ENCODE peak calls at places on chromosomes 4 and X, in nine cellular contexts. One of them, this sample, is unnamed.

GRCh38 chr4:106312997-106313522 is 2.9 kb downstream of the TBCK start:
- DNase-seq in aorta: no peak
- DNase-seq in HT1080: no peak
- DNase-seq in amygdala: no peak
- DNase-seq in brain microvascular endothelial cell: no peak
- DNase-seq in islet precursor cell: no peak
- DNase-seq in stimulated activated CD4-positive, alpha-beta T cell treated with anti-CD3 and anti-CD28 coated beads, Interleukin-4, amount 100 ng/mL, for 24 hours: no peak
- DNase-seq in A549: no peak
- DNase-seq in osteocyte: no peak
- DNase-seq in this sample: no peak

GRCh38 chr4:113974467-113974866 is 5.0 kb downstream of the ARSJ start:
- DNase-seq in stimulated activated CD4-positive, alpha-beta T cell treated with anti-CD3 and anti-CD28 coated beads, Interleukin-4, amount 100 ng/mL, for 24 hours: no peak
- DNase-seq in osteocyte: no peak
- DNase-seq in aorta: no peak
- DNase-seq in A549: no peak
- DNase-seq in amygdala: no peak
- DNase-seq in islet precursor cell: no peak
- DNase-seq in HT1080: no peak
- DNase-seq in brain microvascular endothelial cell: no peak
- DNase-seq in this sample: no peak

GRCh38 chr4:2330119-2331042 is 68.5 kb upstream of the MXD4 start:
- DNase-seq in aorta: no peak
- DNase-seq in HT1080: peak
- DNase-seq in islet precursor cell: no peak
- DNase-seq in osteocyte: peak
- DNase-seq in stimulated activated CD4-positive, alpha-beta T cell treated with anti-CD3 and anti-CD28 coated beads, Interleukin-4, amount 100 ng/mL, for 24 hours: no peak
- DNase-seq in brain microvascular endothelial cell: peak
- DNase-seq in amygdala: no peak
- DNase-seq in A549: peak
- DNase-seq in this sample: no peak

GRCh38 chrX:119503484-119503861 is 35.2 kb downstream of the SLC25A5 start:
- DNase-seq in islet precursor cell: peak
- DNase-seq in osteocyte: no peak
- DNase-seq in brain microvascular endothelial cell: peak
- DNase-seq in A549: no peak
- DNase-seq in amygdala: no peak
- DNase-seq in stimulated activated CD4-positive, alpha-beta T cell treated with anti-CD3 and anti-CD28 coated beads, Interleukin-4, amount 100 ng/mL, for 24 hours: no peak
- DNase-seq in aorta: peak
- DNase-seq in HT1080: peak
- DNase-seq in this sample: no peak

GRCh38 chr4:184506527-184507121 is 32.3 kb upstream of the IRF2 start:
- DNase-seq in A549: peak
- DNase-seq in brain microvascular endothelial cell: no peak
- DNase-seq in osteocyte: peak
- DNase-seq in stimulated activated CD4-positive, alpha-beta T cell treated with anti-CD3 and anti-CD28 coated beads, Interleukin-4, amount 100 ng/mL, for 24 hours: peak
- DNase-seq in islet precursor cell: no peak
- DNase-seq in aorta: no peak
- DNase-seq in amygdala: peak
- DNase-seq in HT1080: peak
- DNase-seq in this sample: no peak

GRCh38 chrX:23434356-23434884 is 99.8 kb downstream of the PTCHD1 start:
- DNase-seq in amygdala: peak
- DNase-seq in stimulated activated CD4-positive, alpha-beta T cell treated with anti-CD3 and anti-CD28 coated beads, Interleukin-4, amount 100 ng/mL, for 24 hours: no peak
- DNase-seq in aorta: peak
- DNase-seq in A549: no peak
- DNase-seq in osteocyte: no peak
- DNase-seq in brain microvascular endothelial cell: peak
- DNase-seq in islet precursor cell: no peak
- DNase-seq in HT1080: peak
- DNase-seq in this sample: no peak

GRCh38 chrX:155819525-155819924 is 61.6 kb upstream of the VAMP7 start:
- DNase-seq in brain microvascular endothelial cell: no peak
- DNase-seq in islet precursor cell: no peak
- DNase-seq in HT1080: no peak
- DNase-seq in A549: no peak
- DNase-seq in aorta: no peak
- DNase-seq in osteocyte: no peak
- DNase-seq in amygdala: no peak
- DNase-seq in stimulated activated CD4-positive, alpha-beta T cell treated with anti-CD3 and anti-CD28 coated beads, Interleukin-4, amount 100 ng/mL, for 24 hours: no peak
- DNase-seq in this sample: no peak

GRCh38 chr4:143406523-143406922 is 69.8 kb downstream of the GAB1 start:
- DNase-seq in islet precursor cell: peak
- DNase-seq in HT1080: no peak
- DNase-seq in osteocyte: peak
- DNase-seq in A549: no peak
- DNase-seq in aorta: peak
- DNase-seq in amygdala: no peak
- DNase-seq in stimulated activated CD4-positive, alpha-beta T cell treated with anti-CD3 and anti-CD28 coated beads, Interleukin-4, amount 100 ng/mL, for 24 hours: no peak
- DNase-seq in brain microvascular endothelial cell: peak
- DNase-seq in this sample: no peak

GRCh38 chrX:137194164-137194563 is 160.4 kb upstream of the GPR101 start:
- DNase-seq in HT1080: peak
- DNase-seq in stimulated activated CD4-positive, alpha-beta T cell treated with anti-CD3 and anti-CD28 coated beads, Interleukin-4, amount 100 ng/mL, for 24 hours: peak
- DNase-seq in amygdala: no peak
- DNase-seq in osteocyte: no peak
- DNase-seq in brain microvascular endothelial cell: peak
- DNase-seq in A549: peak
- DNase-seq in aorta: no peak
- DNase-seq in islet precursor cell: peak
- DNase-seq in this sample: no peak

GRCh38 chr4:114734581-114734980 is 136.0 kb downstream of the UGT8 start:
- DNase-seq in aorta: no peak
- DNase-seq in stimulated activated CD4-positive, alpha-beta T cell treated with anti-CD3 and anti-CD28 coated beads, Interleukin-4, amount 100 ng/mL, for 24 hours: no peak
- DNase-seq in A549: no peak
- DNase-seq in islet precursor cell: peak
- DNase-seq in osteocyte: no peak
- DNase-seq in HT1080: peak
- DNase-seq in amygdala: no peak
- DNase-seq in brain microvascular endothelial cell: no peak
- DNase-seq in this sample: no peak

GRCh38 chrX:140123446-140123845 is 158.1 kb upstream of the CXorf66 start:
- DNase-seq in osteocyte: no peak
- DNase-seq in islet precursor cell: peak
- DNase-seq in brain microvascular endothelial cell: no peak
- DNase-seq in HT1080: no peak
- DNase-seq in stimulated activated CD4-positive, alpha-beta T cell treated with anti-CD3 and anti-CD28 coated beads, Interleukin-4, amount 100 ng/mL, for 24 hours: no peak
- DNase-seq in A549: peak
- DNase-seq in aorta: no peak
- DNase-seq in amygdala: no peak
- DNase-seq in this sample: no peak

GRCh38 chr4:144449623-144450022 is 196.3 kb upstream of the HHIP start:
- DNase-seq in brain microvascular endothelial cell: no peak
- DNase-seq in A549: no peak
- DNase-seq in islet precursor cell: peak
- DNase-seq in osteocyte: no peak
- DNase-seq in stimulated activated CD4-positive, alpha-beta T cell treated with anti-CD3 and anti-CD28 coated beads, Interleukin-4, amount 100 ng/mL, for 24 hours: no peak
- DNase-seq in HT1080: peak
- DNase-seq in amygdala: no peak
- DNase-seq in aorta: no peak
- DNase-seq in this sample: no peak

GRCh38 chr4:101649790-101650450 is 140.6 kb upstream of the BANK1 start:
- DNase-seq in A549: no peak
- DNase-seq in amygdala: no peak
- DNase-seq in aorta: no peak
- DNase-seq in brain microvascular endothelial cell: no peak
- DNase-seq in HT1080: no peak
- DNase-seq in stimulated activated CD4-positive, alpha-beta T cell treated with anti-CD3 and anti-CD28 coated beads, Interleukin-4, amount 100 ng/mL, for 24 hours: no peak
- DNase-seq in osteocyte: no peak
- DNase-seq in islet precursor cell: no peak
- DNase-seq in this sample: no peak

GRCh38 chr4:172514011-172514410 is 654.6 kb upstream of the GALNT7 start:
- DNase-seq in aorta: no peak
- DNase-seq in A549: no peak
- DNase-seq in brain microvascular endothelial cell: no peak
- DNase-seq in HT1080: no peak
- DNase-seq in stimulated activated CD4-positive, alpha-beta T cell treated with anti-CD3 and anti-CD28 coated beads, Interleukin-4, amount 100 ng/mL, for 24 hours: no peak
- DNase-seq in amygdala: no peak
- DNase-seq in osteocyte: no peak
- DNase-seq in islet precursor cell: no peak
- DNase-seq in this sample: no peak

GRCh38 chrX:151596282-151596681 is 32.8 kb downstream of the PASD1 start:
- DNase-seq in stimulated activated CD4-positive, alpha-beta T cell treated with anti-CD3 and anti-CD28 coated beads, Interleukin-4, amount 100 ng/mL, for 24 hours: no peak
- DNase-seq in brain microvascular endothelial cell: no peak
- DNase-seq in osteocyte: no peak
- DNase-seq in A549: no peak
- DNase-seq in amygdala: no peak
- DNase-seq in islet precursor cell: no peak
- DNase-seq in HT1080: peak
- DNase-seq in aorta: no peak
- DNase-seq in this sample: no peak

GRCh38 chr4:8016527-8016926 is 76.9 kb upstream of the AFAP1 start:
- DNase-seq in A549: no peak
- DNase-seq in aorta: no peak
- DNase-seq in HT1080: no peak
- DNase-seq in stimulated activated CD4-positive, alpha-beta T cell treated with anti-CD3 and anti-CD28 coated beads, Interleukin-4, amount 100 ng/mL, for 24 hours: no peak
- DNase-seq in islet precursor cell: no peak
- DNase-seq in osteocyte: no peak
- DNase-seq in amygdala: no peak
- DNase-seq in brain microvascular endothelial cell: no peak
- DNase-seq in this sample: no peak

GRCh38 chr4:792729-793108 is 33.2 kb downstream of the CPLX1 start:
- DNase-seq in aorta: peak
- DNase-seq in A549: no peak
- DNase-seq in amygdala: no peak
- DNase-seq in brain microvascular endothelial cell: no peak
- DNase-seq in stimulated activated CD4-positive, alpha-beta T cell treated with anti-CD3 and anti-CD28 coated beads, Interleukin-4, amount 100 ng/mL, for 24 hours: peak
- DNase-seq in islet precursor cell: peak
- DNase-seq in HT1080: no peak
- DNase-seq in osteocyte: no peak
- DNase-seq in this sample: no peak

GRCh38 chrX:125090046-125090445 is 229.6 kb upstream of the TEX13C start:
- DNase-seq in islet precursor cell: no peak
- DNase-seq in HT1080: peak
- DNase-seq in aorta: no peak
- DNase-seq in amygdala: no peak
- DNase-seq in stimulated activated CD4-positive, alpha-beta T cell treated with anti-CD3 and anti-CD28 coated beads, Interleukin-4, amount 100 ng/mL, for 24 hours: no peak
- DNase-seq in A549: peak
- DNase-seq in osteocyte: no peak
- DNase-seq in brain microvascular endothelial cell: no peak
- DNase-seq in this sample: no peak

GRCh38 chr4:141826260-141826659 is 189.9 kb downstream of the IL15 start:
- DNase-seq in brain microvascular endothelial cell: no peak
- DNase-seq in aorta: no peak
- DNase-seq in islet precursor cell: no peak
- DNase-seq in stimulated activated CD4-positive, alpha-beta T cell treated with anti-CD3 and anti-CD28 coated beads, Interleukin-4, amount 100 ng/mL, for 24 hours: no peak
- DNase-seq in HT1080: no peak
- DNase-seq in A549: no peak
- DNase-seq in osteocyte: no peak
- DNase-seq in amygdala: no peak
- DNase-seq in this sample: no peak

GRCh38 chrX:37684918-37685317 is 673 bp upstream of the XK start:
- DNase-seq in amygdala: no peak
- DNase-seq in A549: peak
- DNase-seq in HT1080: no peak
- DNase-seq in islet precursor cell: no peak
- DNase-seq in aorta: no peak
- DNase-seq in brain microvascular endothelial cell: no peak
- DNase-seq in osteocyte: no peak
- DNase-seq in stimulated activated CD4-positive, alpha-beta T cell treated with anti-CD3 and anti-CD28 coated beads, Interleukin-4, amount 100 ng/mL, for 24 hours: no peak
- DNase-seq in this sample: no peak

GRCh38 chr4:24583451-24584174 is 741 bp downstream of the DHX15 start:
- DNase-seq in osteocyte: peak
- DNase-seq in amygdala: peak
- DNase-seq in brain microvascular endothelial cell: peak
- DNase-seq in HT1080: peak
- DNase-seq in A549: peak
- DNase-seq in aorta: peak
- DNase-seq in stimulated activated CD4-positive, alpha-beta T cell treated with anti-CD3 and anti-CD28 coated beads, Interleukin-4, amount 100 ng/mL, for 24 hours: peak
- DNase-seq in islet precursor cell: peak
- DNase-seq in this sample: peak

GRCh38 chr4:112840061-112840460 is 203.1 kb downstream of the LARP7 start:
- DNase-seq in HT1080: peak
- DNase-seq in amygdala: no peak
- DNase-seq in A549: peak
- DNase-seq in aorta: no peak
- DNase-seq in brain microvascular endothelial cell: peak
- DNase-seq in islet precursor cell: no peak
- DNase-seq in osteocyte: no peak
- DNase-seq in stimulated activated CD4-positive, alpha-beta T cell treated with anti-CD3 and anti-CD28 coated beads, Interleukin-4, amount 100 ng/mL, for 24 hours: no peak
- DNase-seq in this sample: no peak

GRCh38 chr4:37453004-37453360 is 208.4 kb downstream of the NWD2 start:
- DNase-seq in aorta: no peak
- DNase-seq in stimulated activated CD4-positive, alpha-beta T cell treated with anti-CD3 and anti-CD28 coated beads, Interleukin-4, amount 100 ng/mL, for 24 hours: peak
- DNase-seq in brain microvascular endothelial cell: peak
- DNase-seq in islet precursor cell: peak
- DNase-seq in osteocyte: no peak
- DNase-seq in HT1080: peak
- DNase-seq in amygdala: peak
- DNase-seq in A549: peak
- DNase-seq in this sample: no peak

This sample was measured in stimulated activated CD8-positive, alpha-beta memory T cell treated with anti-CD3 and anti-CD28 coated beads, Interleukin-12 subunit alpha, Interleukin-12 subunit beta, amount 100 ng/mL, for 1 hour.